ENCODE peak calls at places on chromosomes 5 and 9, in six cellular contexts. Q is uterus, E is body of pancreas, F is HCT116, I is A549, B is cardiac muscle cell. W is an unnamed sample.

GRCh38 chr9:84975926-84976325 is 306.4 kb downstream of the NTRK2 start:
- DNase-seq in Q (no peak), E (no peak), F (no peak), I (no peak), B (no peak), W (no peak)

GRCh38 chr5:76953551-76954382 is 922 bp downstream of the CRHBP start:
- DNase-seq in Q (no peak), E (no peak), F (no peak), I (peak), B (peak), W (no peak)

GRCh38 chr5:128084228-128085167 is 932 bp downstream of the SLC12A2 start:
- DNase-seq in Q (peak), E (peak), F (no peak), I (no peak), B (peak), W (peak)

GRCh38 chr5:134175874-134176522 is 752 bp downstream of the SKP1 start:
- DNase-seq in Q (no peak), E (peak), F (no peak), I (peak), B (peak), W (no peak)

GRCh38 chr9:110942522-110942921 is 95.7 kb downstream of the LPAR1 start:
- DNase-seq in Q (no peak), E (no peak), F (no peak), I (no peak), B (peak), W (no peak)

GRCh38 chr9:116870566-116870965 is 183.5 kb downstream of the TRIM32 start:
- DNase-seq in Q (no peak), E (peak), F (peak), I (peak), B (no peak), W (no peak)

GRCh38 chr5:135842737-135843136 is 8.3 kb downstream of the SLC25A48 start:
- DNase-seq in Q (no peak), E (no peak), F (no peak), I (no peak), B (no peak), W (no peak)

GRCh38 chr9:37529111-37529510 is 43.4 kb downstream of the POLR1E start:
- DNase-seq in Q (no peak), E (no peak), F (no peak), I (no peak), B (no peak), W (no peak)

GRCh38 chr5:144549580-144549979 is 378.9 kb downstream of the KCTD16 start:
- DNase-seq in Q (no peak), E (peak), F (no peak), I (no peak), B (peak), W (no peak)

GRCh38 chr9:92749934-92750315 is 14.7 kb downstream of the BICD2 start:
- DNase-seq in Q (no peak), E (no peak), F (no peak), I (no peak), B (peak), W (no peak)

GRCh38 chr5:139653616-139654015 is 5.5 kb downstream of the CXXC5 start:
- DNase-seq in Q (no peak), E (no peak), F (no peak), I (no peak), B (no peak), W (no peak)

GRCh38 chr5:133457439-133457838 is 154.9 kb downstream of the FSTL4 start:
- DNase-seq in Q (no peak), E (no peak), F (no peak), I (no peak), B (no peak), W (no peak)

GRCh38 chr5:176570044-176570443 is 20.9 kb downstream of the CDHR2 start:
- DNase-seq in Q (no peak), E (no peak), F (no peak), I (peak), B (peak), W (no peak)

GRCh38 chr5:108727639-108728565 is 19.8 kb upstream of the FER start:
- DNase-seq in Q (peak), E (peak), F (peak), I (peak), B (peak), W (peak)

GRCh38 chr5:118791986-118792734 is 196.2 kb downstream of the DTWD2 start:
- DNase-seq in Q (no peak), E (peak), F (peak), I (peak), B (peak), W (no peak)

GRCh38 chr9:37371565-37372464 is 50.7 kb upstream of the GRHPR start:
- DNase-seq in Q (no peak), E (no peak), F (no peak), I (no peak), B (peak), W (no peak)

GRCh38 chr9:87701491-87701890 is 24.4 kb upstream of the CTSL start:
- DNase-seq in Q (no peak), E (no peak), F (no peak), I (no peak), B (no peak), W (no peak)

GRCh38 chr5:76657091-76657490 is 33.9 kb upstream of the F2RL2 start:
- DNase-seq in Q (no peak), E (no peak), F (no peak), I (no peak), B (no peak), W (no peak)

GRCh38 chr9:124598048-124598447 is 90.8 kb upstream of the NR5A1 start:
- DNase-seq in Q (no peak), E (no peak), F (no peak), I (no peak), B (no peak), W (no peak)

GRCh38 chr5:2755371-2755715 is 3.9 kb upstream of the IRX2 start:
- DNase-seq in Q (no peak), E (no peak), F (no peak), I (no peak), B (no peak), W (no peak)

GRCh38 chr5:2756211-2756746 is 4.8 kb upstream of the IRX2 start:
- DNase-seq in Q (no peak), E (no peak), F (no peak), I (peak), B (peak), W (no peak)

GRCh38 chr5:2757563-2758311 is 6.3 kb upstream of the IRX2 start:
- DNase-seq in Q (no peak), E (no peak), F (no peak), I (no peak), B (peak), W (no peak)

GRCh38 chr5:2755811-2756210 is 4.3 kb upstream of the IRX2 start:
- DNase-seq in Q (no peak), E (no peak), F (no peak), I (no peak), B (no peak), W (no peak)

GRCh38 chr5:2756764-2757163 is 5.3 kb upstream of the IRX2 start:
- DNase-seq in Q (no peak), E (no peak), F (no peak), I (no peak), B (no peak), W (no peak)
- H3K4me3 ChIP-seq in Q (no peak), E (no peak), F (no peak), I (peak), B (peak), W (peak)

GRCh38 chr9:131554865-131555351 is 9.6 kb downstream of the PRRT1B start:
- DNase-seq in Q (no peak), E (no peak), F (no peak), I (no peak), B (no peak), W (no peak)
- H3K4me3 ChIP-seq in Q (no peak), E (no peak), F (no peak), I (no peak), B (no peak), W (no peak)

DNA sequence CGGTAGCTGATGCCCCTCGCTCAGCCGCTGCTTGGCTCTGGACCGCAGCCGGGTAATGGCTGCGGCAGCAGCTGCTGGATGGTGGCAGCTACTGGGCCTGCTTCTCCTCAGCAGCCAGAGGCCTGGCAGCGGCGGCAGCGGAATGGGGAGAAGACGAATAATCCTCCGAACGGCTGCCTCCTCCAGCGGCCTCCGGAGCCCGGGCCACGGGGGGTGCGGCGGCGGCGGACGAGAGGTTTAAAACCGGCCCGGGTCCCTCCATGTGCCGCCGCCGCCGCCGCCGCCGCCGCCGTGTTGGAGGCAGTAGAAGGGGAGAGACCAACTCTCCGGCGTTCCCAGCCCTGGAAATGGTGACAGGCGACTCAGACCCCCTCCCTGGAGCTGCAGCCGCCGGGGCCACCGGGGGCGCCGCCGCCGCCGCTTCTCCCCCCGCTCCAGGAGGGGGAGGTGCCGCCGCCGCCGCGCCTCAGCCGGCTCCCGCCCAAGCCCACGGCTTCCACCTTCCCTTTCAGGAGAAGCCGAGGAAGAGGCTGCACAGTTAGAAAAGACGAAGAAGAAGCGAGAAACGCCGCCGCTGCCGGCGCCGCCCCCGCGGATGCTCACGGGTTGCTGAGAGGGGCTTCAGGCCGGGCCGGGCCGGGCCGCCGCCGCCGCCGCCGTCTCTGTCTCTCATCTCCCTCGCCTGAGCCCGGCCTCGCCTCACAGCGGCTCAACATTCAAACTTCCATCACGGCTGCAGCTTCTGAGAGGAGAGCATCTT is 118.4 kb upstream of the PRSS3 start:
- DNase-seq in Q (no peak), E (peak), F (no peak), I (peak), B (peak), W (peak)
- H3K4me3 ChIP-seq in Q (peak), E (peak), F (no peak), I (peak), B (peak), W (peak)

GRCh38 chr5:78718827-78719226 is 70.3 kb upstream of the LHFPL2 start:
- DNase-seq in Q (no peak), E (no peak), F (no peak), I (no peak), B (no peak), W (no peak)
- H3K4me3 ChIP-seq in Q (no peak), E (no peak), F (no peak), I (no peak), B (no peak), W (no peak)

GRCh38 chr9:126334626-126335621 is 8.3 kb downstream of the MVB12B start:
- DNase-seq in Q (no peak), E (no peak), F (no peak), I (peak), B (peak), W (no peak)
- H3K4me3 ChIP-seq in Q (no peak), E (no peak), F (no peak), I (no peak), B (no peak), W (no peak)

GRCh38 chr5:179319741-179320281 is 25.4 kb downstream of the ADAMTS2 start:
- DNase-seq in Q (no peak), E (no peak), F (no peak), I (no peak), B (peak), W (no peak)
- H3K4me3 ChIP-seq in Q (no peak), E (no peak), F (no peak), I (no peak), B (no peak), W (no peak)